ENCODE peak calls at places on chromosomes 13 and 19, in seven cellular contexts. G is left ventricle myocardium inferior; M is CD8-positive, alpha-beta T cell; B is upper lobe of left lung; W is SK-N-SH; C is Peyer's patch; K is esophagus muscularis mucosa. I is an unnamed sample.

GRCh38 chr19:28977826-28978225 is 235.1 kb downstream of the UQCRFS1 start:
- DNase-seq in G (no peak), M (no peak), B (no peak), W (no peak), C (no peak), K (no peak), I (peak)

GRCh38 chr13:44693156-44693826 is 117.2 kb upstream of the TSC22D1 start:
- DNase-seq in G (no peak), M (no peak), B (no peak), W (no peak), C (no peak), K (no peak), I (no peak)

GRCh38 chr19:14561832-14562351 is 10.0 kb downstream of the NDUFB7 start:
- DNase-seq in G (peak), M (no peak), B (no peak), W (peak), C (no peak), K (no peak), I (peak)

GRCh38 chr13:76383671-76384461 is 502.3 kb downstream of the KCTD12 start:
- DNase-seq in G (no peak), M (no peak), B (peak), W (peak), C (peak), K (no peak), I (no peak)

GRCh38 chr19:30783936-30784335 is 411.8 kb downstream of the ZNF536 start:
- DNase-seq in G (no peak), M (no peak), B (no peak), W (no peak), C (no peak), K (peak), I (peak)

GRCh38 chr13:40456397-40456958 is 210.0 kb downstream of the FOXO1 start:
- DNase-seq in G (no peak), M (no peak), B (no peak), W (no peak), C (no peak), K (no peak), I (no peak)

GRCh38 chr19:46731007-46731501 is 14.1 kb upstream of the PRKD2 start:
- DNase-seq in G (no peak), M (no peak), B (peak), W (no peak), C (no peak), K (no peak), I (no peak)

GRCh38 chr13:50707533-50708096 is 135.9 kb downstream of the DLEU7 start:
- DNase-seq in G (no peak), M (no peak), B (no peak), W (peak), C (no peak), K (no peak), I (no peak)

GRCh38 chr13:110564472-110564985 is 3.0 kb upstream of the RAB20 start:
- DNase-seq in G (no peak), M (no peak), B (no peak), W (no peak), C (no peak), K (no peak), I (peak)

GRCh38 chr13:94620286-94620896 is 18.7 kb downstream of the GPR180 start:
- DNase-seq in G (no peak), M (no peak), B (no peak), W (peak), C (no peak), K (no peak), I (peak)

GRCh38 chr19:29660835-29661234 is 4.4 kb upstream of the PLEKHF1 start:
- DNase-seq in G (no peak), M (no peak), B (peak), W (no peak), C (no peak), K (no peak), I (no peak)

GRCh38 chr13:37777676-37778075 is 91.9 kb downstream of the TRPC4 start:
- DNase-seq in G (no peak), M (no peak), B (no peak), W (no peak), C (no peak), K (no peak), I (no peak)

GRCh38 chr13:75489502-75490263 is 7.7 kb upstream of the TBC1D4 start:
- DNase-seq in G (no peak), M (no peak), B (peak), W (no peak), C (no peak), K (no peak), I (no peak)

GRCh38 chr13:69178000-69178399 is 929.6 kb upstream of the ATXN8OS start:
- DNase-seq in G (no peak), M (no peak), B (no peak), W (no peak), C (no peak), K (no peak), I (no peak)

GRCh38 chr19:46736544-46737274 is 9.1 kb upstream of the FKRP start:
- DNase-seq in G (peak), M (no peak), B (no peak), W (no peak), C (no peak), K (no peak), I (no peak)

GRCh38 chr13:104198811-104199210 is 1132.6 kb upstream of the SLC10A2 start:
- DNase-seq in G (no peak), M (no peak), B (no peak), W (no peak), C (no peak), K (no peak), I (no peak)

GRCh38 chr19:4430760-4431159 is 26.8 kb downstream of the UBXN6 start:
- DNase-seq in G (no peak), M (no peak), B (peak), W (no peak), C (no peak), K (no peak), I (no peak)

GRCh38 chr13:29847501-29847983 is 2.9 kb downstream of the UBL3 start:
- DNase-seq in G (no peak), M (no peak), B (no peak), W (peak), C (peak), K (no peak), I (no peak)

GRCh38 chr19:50495020-50495531 is 15.9 kb downstream of the JOSD2 start:
- DNase-seq in G (no peak), M (no peak), B (no peak), W (no peak), C (no peak), K (no peak), I (no peak)

GRCh38 chr13:29270536-29271045 is 324.9 kb downstream of the SLC7A1 start:
- DNase-seq in G (no peak), M (no peak), B (no peak), W (no peak), C (no peak), K (no peak), I (no peak)

GRCh38 chr19:34964598-34964997 is 569 bp upstream of the ZNF792 start:
- DNase-seq in G (no peak), M (no peak), B (no peak), W (no peak), C (no peak), K (no peak), I (no peak)

GRCh38 chr13:29758591-29759114 is 91.8 kb downstream of the UBL3 start:
- DNase-seq in G (no peak), M (peak), B (peak), W (no peak), C (peak), K (no peak), I (no peak)

GRCh38 chr13:101019126-101019525 is 344.5 kb upstream of the TMTC4 start:
- DNase-seq in G (no peak), M (no peak), B (no peak), W (no peak), C (no peak), K (no peak), I (no peak)

GRCh38 chr13:68254151-68254550 is 1024.0 kb upstream of the PCDH9 start:
- DNase-seq in G (no peak), M (no peak), B (no peak), W (no peak), C (no peak), K (no peak), I (no peak)

GRCh38 chr19:18391509-18392075 is 5.6 kb downstream of the GDF15 start:
- DNase-seq in G (no peak), M (no peak), B (no peak), W (no peak), C (no peak), K (no peak), I (no peak)

GRCh38 chr19:30255783-30256509 is 116.2 kb upstream of the ZNF536 start:
- DNase-seq in G (no peak), M (no peak), B (no peak), W (peak), C (no peak), K (no peak), I (peak)

GRCh38 chr19:23957660-23958281 is 43.1 kb downstream of the ZNF726 start:
- DNase-seq in G (no peak), M (no peak), B (peak), W (no peak), C (no peak), K (no peak), I (no peak)

GRCh38 chr13:112885782-112886268 is 83.2 kb upstream of the MCF2L start:
- DNase-seq in G (peak), M (no peak), B (peak), W (peak), C (peak), K (peak), I (peak)

GRCh38 chr19:869245-870177 is 10.0 kb downstream of the CFD start:
- DNase-seq in G (peak), M (no peak), B (peak), W (no peak), C (peak), K (peak), I (peak)

GRCh38 chr13:44932850-44933251 is 56.4 kb downstream of the NUFIP1 start:
- DNase-seq in G (no peak), M (no peak), B (no peak), W (no peak), C (no peak), K (no peak), I (peak)

GRCh38 chr19:2577722-2578335 is 101.9 kb downstream of the GADD45B start:
- DNase-seq in G (no peak), M (no peak), B (no peak), W (no peak), C (peak), K (no peak), I (no peak)

GRCh38 chr13:33286143-33286542 is 588 bp upstream of the STARD13 start:
- DNase-seq in G (no peak), M (no peak), B (peak), W (no peak), C (no peak), K (no peak), I (no peak)

GRCh38 chr13:28574617-28575142 is 79.8 kb upstream of the FLT1 start:
- DNase-seq in G (no peak), M (no peak), B (peak), W (no peak), C (peak), K (no peak), I (no peak)

GRCh38 chr13:39485314-39485700 is 117.7 kb downstream of the LHFPL6 start:
- DNase-seq in G (no peak), M (no peak), B (no peak), W (no peak), C (no peak), K (no peak), I (no peak)

GRCh38 chr19:2819540-2820111 is at the start of gene ZNF554:
- DNase-seq in G (peak), M (peak), B (peak), W (peak), C (peak), K (peak), I (peak)

GRCh38 chr19:55603115-55603514 is 2.3 kb upstream of the ZNF865 start:
- DNase-seq in G (no peak), M (no peak), B (no peak), W (no peak), C (no peak), K (no peak), I (no peak)

GRCh38 chr19:58544591-58545285 is 874 bp downstream of the TRIM28 start:
- DNase-seq in G (no peak), M (peak), B (peak), W (peak), C (no peak), K (no peak), I (no peak)

GRCh38 chr19:48644839-48645651 is 942 bp downstream of the CA11 start:
- DNase-seq in G (peak), M (peak), B (peak), W (peak), C (peak), K (no peak), I (peak)

GRCh38 chr13:74005320-74006154 is 128.7 kb downstream of the KLF12 start:
- DNase-seq in G (no peak), M (no peak), B (no peak), W (no peak), C (no peak), K (no peak), I (no peak)

GRCh38 chr13:74003374-74003773 is 130.8 kb downstream of the KLF12 start:
- DNase-seq in G (no peak), M (no peak), B (no peak), W (no peak), C (no peak), K (no peak), I (no peak)

GRCh38 chr13:74000906-74001305 is 133.3 kb downstream of the KLF12 start:
- DNase-seq in G (no peak), M (no peak), B (no peak), W (no peak), C (no peak), K (no peak), I (no peak)

GRCh38 chr13:74009100-74009668 is 125.0 kb downstream of the KLF12 start:
- DNase-seq in G (no peak), M (no peak), B (no peak), W (no peak), C (no peak), K (no peak), I (no peak)

DNA sequence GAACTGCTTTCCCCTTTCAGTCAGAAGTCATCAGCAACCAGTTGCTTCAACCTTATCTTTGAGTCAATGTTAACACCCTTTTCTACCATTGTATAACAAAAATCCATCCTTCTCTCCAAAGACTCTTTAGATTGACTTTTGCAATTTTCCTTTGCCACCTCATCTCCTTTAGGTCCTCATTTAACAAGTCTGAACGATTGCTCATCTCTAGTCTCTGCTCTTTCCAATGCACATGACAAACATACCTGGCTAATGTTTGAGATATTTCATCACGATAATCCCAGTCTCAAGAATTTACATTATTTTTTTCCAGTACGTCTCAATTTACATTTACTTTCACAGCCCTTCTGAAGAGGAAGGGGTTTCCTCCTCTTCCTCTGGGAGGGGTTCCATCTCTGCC is 127.5 kb downstream of the KLF12 start:
- DNase-seq in G (no peak), M (no peak), B (no peak), W (no peak), C (no peak), K (no peak), I (no peak)
- H3K27ac ChIP-seq in G (no peak), M (no peak), B (no peak), W (no peak), C (no peak), K (no peak), I (no peak)

GRCh38 chr13:36724141-36724540 is 50.3 kb downstream of the SERTM1 start:
- DNase-seq in G (no peak), M (no peak), B (no peak), W (no peak), C (no peak), K (no peak), I (no peak)

GRCh38 chr13:36728006-36728405 is 54.2 kb downstream of the SERTM1 start:
- DNase-seq in G (no peak), M (no peak), B (no peak), W (no peak), C (no peak), K (no peak), I (no peak)

DNA sequence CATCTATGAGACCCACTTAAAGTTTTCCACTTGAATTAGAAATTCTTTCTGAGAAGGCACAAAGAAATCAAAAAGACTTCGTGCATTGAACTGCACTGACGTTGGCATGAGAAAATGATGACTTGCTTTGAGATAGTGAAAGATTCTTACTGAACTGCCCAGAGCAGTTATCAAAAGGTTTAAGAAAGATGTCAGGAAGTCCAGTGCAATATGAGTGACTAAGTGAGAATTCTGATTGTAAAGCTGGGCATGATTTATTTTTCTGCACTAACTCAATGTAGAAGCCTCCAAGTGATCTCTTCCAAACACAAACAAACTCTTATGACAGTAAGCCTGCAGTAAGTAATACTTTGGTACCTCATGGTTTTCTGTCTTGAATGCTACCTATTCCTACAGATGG is 52.1 kb downstream of the SERTM1 start:
- DNase-seq in G (no peak), M (no peak), B (no peak), W (no peak), C (no peak), K (no peak), I (no peak)
- TF ChIP-seq CTCF in G (no peak), M (no peak), B (no peak), W (no peak), C (no peak), K (no peak), I (no peak)

GRCh38 chr19:39843919-39844793 is 2.0 kb downstream of the FBL start:
- DNase-seq in G (no peak), M (no peak), B (no peak), W (peak), C (no peak), K (no peak), I (no peak)
- H3K4me3 ChIP-seq in G (peak), M (no peak), B (no peak), W (no peak), C (no peak), K (no peak), I (peak)

GRCh38 chr19:13207237-13208130 is 57.3 kb downstream of the IER2 start:
- DNase-seq in G (peak), M (no peak), B (no peak), W (no peak), C (no peak), K (no peak), I (peak)
- H3K27ac ChIP-seq in G (peak), M (peak), B (peak), W (no peak), C (peak), K (peak), I (peak)

GRCh38 chr19:7250951-7251350 is 43.3 kb downstream of the INSR start:
- DNase-seq in G (no peak), M (no peak), B (no peak), W (no peak), C (no peak), K (no peak), I (no peak)
- TF ChIP-seq CTCF in G (no peak), M (no peak), B (no peak), W (no peak), C (no peak), K (no peak), I (no peak)

GRCh38 chr19:12757544-12758274 is 6.1 kb downstream of the BEST2 start:
- DNase-seq in G (peak), M (peak), B (peak), W (peak), C (peak), K (no peak), I (peak)
- H3K4me3 ChIP-seq in G (peak), M (no peak), B (peak), W (peak), C (no peak), K (peak), I (peak)